ENCODE peak calls at places on chromosomes 3 and 15, in four cellular contexts. C is stomach, O is SK-N-SH, E is spleen. L is an unnamed sample.

GRCh38 chr3:49500408-49501257 is 30.6 kb downstream of the DAG1 start:
- DNase-seq in C (peak; percentile 53), O (no peak), E (no peak), L (peak; percentile 52)

GRCh38 chr3:120780977-120781376 is 38.4 kb downstream of the GTF2E1 start:
- DNase-seq in C (peak; percentile 27), O (no peak), E (no peak), L (no peak)

GRCh38 chr3:71288269-71288930 is 295.1 kb downstream of the FOXP1 start:
- DNase-seq in C (no peak), O (no peak), E (no peak), L (no peak)

GRCh38 chr3:114519415-114519814 is 225.6 kb downstream of the TIGIT start:
- DNase-seq in C (no peak), O (peak; percentile 6), E (no peak), L (peak; percentile 9)

GRCh38 chr3:16412192-16412808 is 101.2 kb downstream of the RFTN1 start:
- DNase-seq in C (no peak), O (no peak), E (no peak), L (no peak)

GRCh38 chr3:141393151-141394076 is 25.1 kb downstream of the ZBTB38 start:
- DNase-seq in C (no peak), O (peak; percentile 69), E (no peak), L (no peak)

GRCh38 chr3:133211449-133211848 is 173.3 kb downstream of the TMEM108 start:
- DNase-seq in C (no peak), O (no peak), E (no peak), L (no peak)

GRCh38 chr3:124057453-124057852 is 65.5 kb upstream of the ROPN1 start:
- DNase-seq in C (no peak), O (no peak), E (no peak), L (no peak)

GRCh38 chr3:129100274-129100673 is 21.3 kb downstream of the RAB43 start:
- DNase-seq in C (no peak), O (no peak), E (no peak), L (no peak)

GRCh38 chr3:52530918-52531635 is 2.6 kb downstream of the NT5DC2 start:
- DNase-seq in C (peak; percentile 19), O (no peak), E (peak; percentile 67), L (no peak)

GRCh38 chr3:64398431-64398830 is 173.2 kb upstream of the PRICKLE2 start:
- DNase-seq in C (no peak), O (no peak), E (no peak), L (no peak)

GRCh38 chr3:61600195-61600594 is 38.8 kb downstream of the PTPRG start:
- DNase-seq in C (no peak), O (no peak), E (no peak), L (no peak)

GRCh38 chr3:72872183-72872582 is 15.7 kb upstream of the GXYLT2 start:
- DNase-seq in C (no peak), O (no peak), E (no peak), L (no peak)

GRCh38 chr3:62184559-62184958 is 188.8 kb downstream of the FEZF2 start:
- DNase-seq in C (no peak), O (no peak), E (no peak), L (peak; percentile 10)

GRCh38 chr3:126052196-126053058 is 31.5 kb downstream of the SLC41A3 start:
- DNase-seq in C (no peak), O (no peak), E (no peak), L (no peak)

GRCh38 chr15:38010390-38010789 is 76.0 kb downstream of the TMCO5A start:
- DNase-seq in C (no peak), O (no peak), E (no peak), L (no peak)

GRCh38 chr15:93030430-93031102 is 58.4 kb downstream of the RGMA start:
- DNase-seq in C (peak; percentile 77), O (peak; percentile 91), E (peak; percentile 87), L (peak; percentile 77)

GRCh38 chr3:134665243-134665642 is 14.4 kb upstream of the KY start:
- DNase-seq in C (no peak), O (no peak), E (no peak), L (no peak)

GRCh38 chr3:106228271-106228670 is 359.5 kb upstream of the CBLB start:
- DNase-seq in C (no peak), O (no peak), E (no peak), L (no peak)

GRCh38 chr3:11530153-11530721 is 113.5 kb downstream of the VGLL4 start:
- DNase-seq in C (no peak), O (no peak), E (no peak), L (peak; percentile 80)

GRCh38 chr3:172635588-172635987 is 75.3 kb downstream of the NCEH1 start:
- DNase-seq in C (no peak), O (no peak), E (no peak), L (no peak)

GRCh38 chr3:160169139-160169830 is 55.9 kb upstream of the C3orf80 start:
- DNase-seq in C (no peak), O (no peak), E (no peak), L (no peak)

GRCh38 chr3:18556001-18556408 is 130.9 kb upstream of the SATB1 start:
- DNase-seq in C (no peak), O (no peak), E (no peak), L (no peak)

GRCh38 chr15:26891448-26891881 is 24.6 kb downstream of the GABRA5 start:
- DNase-seq in C (peak; percentile 60), O (peak; percentile 83), E (no peak), L (peak; percentile 74)

GRCh38 chr3:192685801-192686200 is 41.5 kb downstream of the FGF12 start:
- DNase-seq in C (no peak), O (no peak), E (no peak), L (no peak)

GRCh38 chr15:19987389-19988048 is 554.1 kb downstream of the GOLGA6L6 start:
- DNase-seq in C (no peak), O (peak; percentile 56), E (no peak), L (no peak)

GRCh38 chr15:63481105-63481810 is 23.1 kb upstream of the USP3 start:
- DNase-seq in C (no peak), O (no peak), E (no peak), L (no peak)

GRCh38 chr15:55555089-55555488 is 33.1 kb downstream of the PYGO1 start:
- DNase-seq in C (no peak), O (no peak), E (no peak), L (no peak)

GRCh38 chr3:194671511-194671899 is 486 bp downstream of the LSG1 start:
- DNase-seq in C (no peak), O (peak; percentile 58), E (no peak), L (no peak)

GRCh38 chr3:149646181-149646766 is 11.6 kb downstream of the WWTR1 start:
- DNase-seq in C (no peak), O (no peak), E (no peak), L (no peak)

GRCh38 chr15:67533873-67534272 is 8.6 kb upstream of the MAP2K5 start:
- DNase-seq in C (no peak), O (no peak), E (no peak), L (no peak)

GRCh38 chr15:41585140-41586047 is 26.4 kb downstream of the TYRO3 start:
- DNase-seq in C (peak; percentile 48), O (peak; percentile 76), E (peak; percentile 75), L (peak; percentile 23)

GRCh38 chr3:66501483-66502266 is 853 bp upstream of the LRIG1 start:
- DNase-seq in C (no peak), O (no peak), E (no peak), L (no peak)

GRCh38 chr3:186922790-186923189 is 7.5 kb upstream of the ST6GAL1 start:
- DNase-seq in C (no peak), O (no peak), E (no peak), L (peak; percentile 74)

GRCh38 chr15:64772964-64773363 is 2.4 kb downstream of the RBPMS2 start:
- DNase-seq in C (no peak), O (no peak), E (no peak), L (no peak)

GRCh38 chr3:39531066-39531465 is 63.6 kb downstream of the MOBP start:
- DNase-seq in C (no peak), O (no peak), E (no peak), L (no peak)

GRCh38 chr3:69294014-69294771 is 91.7 kb downstream of the FRMD4B start:
- DNase-seq in C (no peak), O (no peak), E (no peak), L (no peak)

GRCh38 chr3:14210843-14211594 is 32.4 kb downstream of the LSM3 start:
- DNase-seq in C (no peak), O (no peak), E (no peak), L (no peak)

GRCh38 chr3:14212032-14212431 is 33.4 kb downstream of the LSM3 start:
- DNase-seq in C (no peak), O (no peak), E (no peak), L (no peak)

GRCh38 chr3:14214764-14215163 is 36.1 kb downstream of the LSM3 start:
- DNase-seq in C (no peak), O (no peak), E (no peak), L (no peak)

GRCh38 chr3:14210281-14210670 is 31.7 kb downstream of the LSM3 start:
- DNase-seq in C (no peak), O (no peak), E (no peak), L (no peak)

DNA sequence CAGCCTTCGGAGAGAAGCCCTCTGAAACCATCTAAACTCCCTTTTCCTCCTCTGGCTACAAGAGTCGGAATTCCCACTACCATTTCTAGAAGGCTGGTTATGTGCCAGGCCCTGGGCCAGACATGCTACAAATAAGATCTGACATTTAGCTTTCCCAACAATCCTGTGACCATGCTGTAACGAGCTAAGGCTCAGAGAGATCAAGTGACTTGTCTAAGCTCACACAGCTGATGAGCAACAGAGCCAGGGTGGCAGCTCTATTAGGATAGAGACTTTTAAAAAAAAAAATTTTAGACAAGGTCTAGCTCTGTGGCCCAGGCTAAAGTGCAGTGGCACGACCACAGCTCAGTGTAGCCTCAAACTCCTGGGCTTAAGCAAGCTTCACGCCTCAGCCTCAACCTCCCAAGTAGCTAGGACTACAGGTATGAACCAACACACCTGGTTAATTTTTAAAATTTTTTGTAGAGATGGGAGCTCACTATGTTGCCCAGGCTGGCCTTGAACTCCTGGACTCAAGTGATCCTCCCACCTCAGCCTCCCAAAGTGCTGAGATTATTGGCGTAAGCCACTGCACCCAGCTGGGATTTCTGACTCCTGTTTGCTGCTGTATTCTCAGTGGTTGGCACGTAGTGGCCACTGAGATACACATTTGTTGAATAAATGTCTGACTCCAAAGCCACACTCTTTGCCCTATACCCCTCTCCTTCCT is 34.6 kb downstream of the LSM3 start:
- DNase-seq in C (no peak), O (no peak), E (no peak), L (no peak)
- TF ChIP-seq POLR2AphosphoS5 in C (no peak), O (no peak), E (no peak), L (no peak)

GRCh38 chr3:9916346-9916733 is 558 bp upstream of the IL17RC start:
- DNase-seq in C (no peak), O (no peak), E (peak; percentile 59), L (no peak)

GRCh38 chr3:9914559-9915251 is 2.2 kb upstream of the IL17RC start:
- DNase-seq in C (no peak), O (peak; percentile 78), E (peak; percentile 69), L (no peak)

GRCh38 chr3:9914011-9914410 is 2.9 kb upstream of the IL17RC start:
- DNase-seq in C (peak; percentile 35), O (peak; percentile 45), E (no peak), L (peak; percentile 24)

GRCh38 chr3:9916734-9917680 is at the start of gene IL17RC:
- DNase-seq in C (peak; percentile 88), O (peak; percentile 70), E (peak; percentile 90), L (peak; percentile 95)

GRCh38 chr3:9915252-9916141 is 1.4 kb upstream of the IL17RC start:
- DNase-seq in C (peak; percentile 76), O (peak; percentile 81), E (peak; percentile 89), L (peak; percentile 51)
- TF ChIP-seq POLR2AphosphoS5 in C (no peak), O (no peak), E (peak; percentile 23), L (peak; percentile 4)

GRCh38 chr3:143974181-143974876 is 2.7 kb downstream of the DIPK2A start:
- DNase-seq in C (no peak), O (no peak), E (no peak), L (no peak)
- TF ChIP-seq POLR2AphosphoS5 in C (no peak), O (no peak), E (no peak), L (no peak)

GRCh38 chr3:170425491-170426239 is 7.0 kb downstream of the CLDN11 start:
- DNase-seq in C (no peak), O (peak; percentile 44), E (peak; percentile 60), L (no peak)
- TF ChIP-seq POLR2AphosphoS5 in C (no peak), O (no peak), E (no peak), L (no peak)

L was measured in prostate gland.